ENCODE peak calls at places on chromosomes 1 and 21, in four cellular contexts. One of them, this sample, is unnamed. For H3K36me3, the result is how much of the 10 kb centered on the place peaks cover.

GRCh38 chr1:30169269-30169668 is 554.1 kb downstream of the MATN1 start:
- DNase-seq in HepG2: no peak
- DNase-seq in K562: no peak
- DNase-seq in GM12878: no peak
- DNase-seq in this sample: no peak

GRCh38 chr1:55813619-55814018 is 598.5 kb upstream of the USP24 start:
- DNase-seq in HepG2: peak
- DNase-seq in K562: no peak
- DNase-seq in GM12878: no peak
- DNase-seq in this sample: no peak

GRCh38 chr1:201695607-201696006 is 133.3 kb upstream of the IPO9 start:
- DNase-seq in HepG2: no peak
- DNase-seq in K562: no peak
- DNase-seq in GM12878: no peak
- DNase-seq in this sample: no peak

GRCh38 chr21:43608225-43608624 is 51.1 kb downstream of the HSF2BP start:
- DNase-seq in HepG2: no peak
- DNase-seq in K562: no peak
- DNase-seq in GM12878: no peak
- DNase-seq in this sample: no peak

GRCh38 chr1:199909137-199909536 is 118.4 kb upstream of the NR5A2 start:
- DNase-seq in HepG2: no peak
- DNase-seq in K562: no peak
- DNase-seq in GM12878: no peak
- DNase-seq in this sample: no peak

GRCh38 chr1:165570078-165570477 is 26.3 kb downstream of the LRRC52 start:
- DNase-seq in HepG2: no peak
- DNase-seq in K562: no peak
- DNase-seq in GM12878: no peak
- DNase-seq in this sample: no peak

GRCh38 chr1:247113094-247113497 is 8.9 kb upstream of the ZNF669 start:
- DNase-seq in HepG2: peak
- DNase-seq in K562: peak
- DNase-seq in GM12878: no peak
- DNase-seq in this sample: no peak

GRCh38 chr1:11529763-11530730 is 51.1 kb downstream of the DISP3 start:
- DNase-seq in HepG2: no peak
- DNase-seq in K562: no peak
- DNase-seq in GM12878: no peak
- DNase-seq in this sample: no peak

GRCh38 chr1:113123737-113124136 is 50.7 kb downstream of the LRIG2 start:
- DNase-seq in HepG2: no peak
- DNase-seq in K562: no peak
- DNase-seq in GM12878: no peak
- DNase-seq in this sample: no peak

GRCh38 chr1:19405195-19405760 is 80.1 kb downstream of the CAPZB start:
- DNase-seq in HepG2: no peak
- DNase-seq in K562: no peak
- DNase-seq in GM12878: no peak
- DNase-seq in this sample: peak

GRCh38 chr1:3668585-3669300 is 16.4 kb downstream of the TP73 start:
- DNase-seq in HepG2: peak
- DNase-seq in K562: peak
- DNase-seq in GM12878: no peak
- DNase-seq in this sample: peak

GRCh38 chr1:208165659-208166058 is 78.5 kb downstream of the PLXNA2 start:
- DNase-seq in HepG2: no peak
- DNase-seq in K562: no peak
- DNase-seq in GM12878: no peak
- DNase-seq in this sample: no peak

GRCh38 chr1:154747841-154748766 is 122.0 kb downstream of the KCNN3 start:
- DNase-seq in HepG2: no peak
- DNase-seq in K562: no peak
- DNase-seq in GM12878: peak
- DNase-seq in this sample: no peak

GRCh38 chr1:80018348-80018747 is 1011.8 kb upstream of the ADGRL4 start:
- DNase-seq in HepG2: no peak
- DNase-seq in K562: no peak
- DNase-seq in GM12878: no peak
- DNase-seq in this sample: no peak

GRCh38 chr1:170929412-170929834 is 5.9 kb upstream of the MROH9 start:
- DNase-seq in HepG2: no peak
- DNase-seq in K562: no peak
- DNase-seq in GM12878: no peak
- DNase-seq in this sample: peak

GRCh38 chr1:147051136-147051535 is 113.0 kb downstream of the NBPF12 start:
- DNase-seq in HepG2: no peak
- DNase-seq in K562: no peak
- DNase-seq in GM12878: no peak
- DNase-seq in this sample: no peak

GRCh38 chr1:7478797-7479499 is 292.1 kb upstream of the VAMP3 start:
- DNase-seq in HepG2: no peak
- DNase-seq in K562: no peak
- DNase-seq in GM12878: no peak
- DNase-seq in this sample: no peak

GRCh38 chr1:16180291-16180824 is 24.5 kb upstream of the EPHA2 start:
- DNase-seq in HepG2: no peak
- DNase-seq in K562: no peak
- DNase-seq in GM12878: no peak
- DNase-seq in this sample: no peak

DNA sequence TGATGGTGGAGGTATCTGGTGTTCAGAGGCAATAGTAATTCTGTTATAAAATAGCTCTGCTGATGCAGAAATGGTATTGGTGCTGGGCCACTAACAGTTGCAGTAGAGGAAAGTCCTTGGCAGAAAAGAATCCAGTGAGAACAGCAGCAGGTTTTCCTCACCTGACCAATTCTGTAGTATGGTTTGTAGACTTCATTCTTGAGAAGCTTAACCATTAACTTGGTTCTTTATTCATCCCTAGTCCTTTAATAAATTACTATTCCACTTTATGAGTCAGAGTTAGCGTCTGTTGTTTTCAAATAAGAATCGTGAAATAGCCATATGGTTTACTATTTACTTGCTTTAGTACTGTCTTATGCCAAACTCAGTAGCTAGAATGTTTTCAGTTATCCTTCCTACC is 128.5 kb upstream of the SERTAD4 start:
- DNase-seq in HepG2: no peak
- DNase-seq in K562: no peak
- DNase-seq in GM12878: no peak
- DNase-seq in this sample: no peak
- H3K36me3 ChIP-seq in HepG2: under half
- H3K36me3 ChIP-seq in K562: under half
- H3K36me3 ChIP-seq in GM12878: under half
- H3K36me3 ChIP-seq in this sample: under half

GRCh38 chr1:110085666-110086065 is 15.2 kb upstream of the ALX3 start:
- DNase-seq in HepG2: no peak
- DNase-seq in K562: no peak
- DNase-seq in GM12878: no peak
- DNase-seq in this sample: peak

GRCh38 chr1:110088739-110089316 is 18.4 kb upstream of the ALX3 start:
- DNase-seq in HepG2: no peak
- DNase-seq in K562: no peak
- DNase-seq in GM12878: no peak
- DNase-seq in this sample: no peak

GRCh38 chr1:110086959-110087358 is 16.5 kb upstream of the ALX3 start:
- DNase-seq in HepG2: no peak
- DNase-seq in K562: no peak
- DNase-seq in GM12878: no peak
- DNase-seq in this sample: no peak

GRCh38 chr1:110089561-110090275 is 19.2 kb upstream of the ALX3 start:
- DNase-seq in HepG2: no peak
- DNase-seq in K562: peak
- DNase-seq in GM12878: no peak
- DNase-seq in this sample: no peak

DNA sequence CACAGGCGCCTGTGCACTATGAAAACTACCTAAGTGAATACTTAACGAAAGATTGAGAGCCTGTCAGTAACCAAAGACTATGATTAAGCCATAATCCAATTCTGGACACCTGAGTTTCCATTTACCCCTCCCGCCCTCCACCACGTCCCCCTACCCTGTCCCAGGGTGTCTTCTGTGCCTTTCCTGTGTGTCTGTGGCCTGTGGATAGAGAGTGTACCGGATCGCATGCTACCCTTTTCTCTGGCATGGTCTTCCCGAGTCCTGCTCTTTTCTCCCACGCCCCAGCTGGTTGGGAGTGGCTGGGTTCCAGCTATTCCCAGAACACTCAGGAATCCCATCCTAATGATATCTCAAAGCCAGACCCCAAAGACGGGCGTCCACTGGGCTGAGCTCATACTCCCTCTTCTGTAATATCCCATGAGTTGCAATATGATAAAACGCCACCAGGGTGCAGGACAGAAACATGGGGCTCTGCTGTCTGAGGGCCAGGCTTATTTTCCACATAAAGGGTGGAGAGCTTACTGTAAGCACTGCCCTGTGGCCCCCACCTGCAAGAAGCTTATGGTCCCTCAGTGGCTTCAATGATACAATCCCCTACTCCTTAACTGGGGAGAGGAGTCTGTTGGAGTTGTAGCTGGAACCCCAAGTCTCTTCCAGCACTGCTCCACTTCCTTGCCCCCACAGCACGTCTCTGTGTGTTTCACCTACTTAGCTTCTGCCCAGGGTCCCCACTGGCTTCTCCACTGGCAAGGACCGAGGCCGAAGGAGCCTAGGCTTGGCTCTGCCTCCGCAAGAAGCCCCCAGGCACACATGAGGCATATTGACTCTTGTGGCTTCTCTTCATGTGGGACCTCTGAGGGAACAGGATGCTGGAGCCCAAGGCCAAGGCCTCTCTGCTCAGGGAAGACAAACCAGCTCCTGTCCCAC is 17.6 kb upstream of the ALX3 start:
- DNase-seq in HepG2: peak
- DNase-seq in K562: peak
- DNase-seq in GM12878: no peak
- DNase-seq in this sample: peak
- TF ChIP-seq CREB1 in HepG2: no peak
- TF ChIP-seq CREB1 in K562: no peak
- TF ChIP-seq CREB1 in GM12878: no peak
- TF ChIP-seq CREB1 in this sample: no peak

GRCh38 chr1:226888816-226889215 is 18.4 kb downstream of the PSEN2 start:
- DNase-seq in HepG2: no peak
- DNase-seq in K562: no peak
- DNase-seq in GM12878: no peak
- DNase-seq in this sample: no peak
- H3K36me3 ChIP-seq in HepG2: under half
- H3K36me3 ChIP-seq in K562: under half
- H3K36me3 ChIP-seq in GM12878: under half
- H3K36me3 ChIP-seq in this sample: under half

DNA sequence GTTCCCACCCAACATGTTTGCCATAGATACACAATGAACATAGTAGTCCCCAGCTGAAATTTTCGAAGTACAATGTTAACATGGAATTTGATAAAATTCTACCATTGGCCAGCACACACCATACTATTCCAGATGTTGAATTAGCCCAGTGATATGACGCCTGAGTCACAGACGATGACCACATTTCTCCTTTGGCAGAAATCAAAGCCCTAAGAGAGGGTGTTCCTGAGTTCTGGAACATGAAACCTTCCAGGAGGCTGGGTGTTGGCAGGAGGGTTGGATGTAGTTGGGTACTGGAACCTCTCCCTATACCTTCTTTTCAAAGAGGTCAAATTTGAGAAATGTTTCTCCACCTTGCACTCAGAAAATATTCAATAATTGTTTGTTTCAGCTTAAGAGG is 37.8 kb downstream of the LPAR3 start:
- DNase-seq in HepG2: no peak
- DNase-seq in K562: no peak
- DNase-seq in GM12878: no peak
- DNase-seq in this sample: no peak
- TF ChIP-seq CREB1 in HepG2: no peak
- TF ChIP-seq CREB1 in K562: no peak
- TF ChIP-seq CREB1 in GM12878: no peak
- TF ChIP-seq CREB1 in this sample: no peak

DNA sequence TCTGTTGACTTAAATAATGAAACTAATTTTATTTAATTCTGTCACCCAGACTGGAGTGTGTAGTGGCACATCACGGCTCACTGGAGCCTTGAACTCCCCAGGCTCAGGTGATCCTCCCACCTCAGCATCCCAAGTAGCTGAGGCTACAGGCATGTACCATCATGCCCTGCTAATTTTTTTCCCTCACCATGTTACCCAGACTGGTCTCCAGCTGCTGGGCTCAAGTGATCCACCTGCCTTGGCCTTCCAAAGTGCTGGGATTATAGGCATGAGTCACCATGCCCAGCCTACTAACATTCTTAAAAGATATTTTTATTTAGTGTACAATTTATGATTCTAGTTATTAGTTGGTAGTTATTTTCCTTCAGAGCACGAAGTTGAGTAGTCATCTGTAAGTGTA is 49.5 kb downstream of the NRDC start:
- DNase-seq in HepG2: no peak
- DNase-seq in K562: no peak
- DNase-seq in GM12878: no peak
- DNase-seq in this sample: no peak
- H3K36me3 ChIP-seq in HepG2: under half
- H3K36me3 ChIP-seq in K562: half or more
- H3K36me3 ChIP-seq in GM12878: under half
- H3K36me3 ChIP-seq in this sample: under half

DNA sequence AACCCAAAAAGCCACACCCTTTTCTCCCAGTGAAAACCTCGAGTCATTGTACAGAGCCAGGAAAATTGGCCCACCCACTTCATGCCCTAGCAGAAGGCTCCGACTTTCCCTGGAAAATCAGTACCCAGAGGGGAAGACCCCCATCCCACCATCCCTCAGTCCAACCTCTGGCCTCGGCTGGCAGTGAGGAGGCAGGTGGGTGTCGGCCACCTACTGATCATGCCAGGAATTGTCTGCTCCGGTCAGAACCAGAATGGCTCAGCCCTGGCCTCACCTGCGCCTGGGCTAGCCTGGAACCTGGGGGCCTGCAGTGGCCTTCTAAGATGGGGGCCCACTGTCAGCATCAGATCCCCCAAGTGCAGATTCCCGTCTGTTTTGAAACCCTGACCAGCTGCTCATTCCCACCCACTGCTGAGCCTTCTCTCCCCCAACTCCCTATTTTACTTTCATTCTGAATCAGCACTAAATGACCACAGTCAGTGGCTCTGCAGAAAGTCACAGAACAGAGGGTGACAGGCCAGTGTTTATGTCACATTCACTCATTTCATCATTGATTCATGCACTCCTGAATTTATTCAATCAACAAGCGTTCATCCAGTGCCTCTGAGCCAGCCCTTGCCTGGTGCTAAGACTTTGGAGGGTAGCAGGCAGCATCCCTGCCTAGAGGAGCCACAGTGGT is 3.0 kb upstream of the S100A9 start:
- DNase-seq in HepG2: no peak
- DNase-seq in K562: no peak
- DNase-seq in GM12878: no peak
- DNase-seq in this sample: peak
- TF ChIP-seq CREB1 in HepG2: no peak
- TF ChIP-seq CREB1 in K562: no peak
- TF ChIP-seq CREB1 in GM12878: no peak
- TF ChIP-seq CREB1 in this sample: no peak

This sample was measured in GM23338.